ENCODE peak calls at places on chromosome 15, in nine cellular contexts. One of them, this sample, is unnamed.

GRCh38 chr15:78244101-78244500 is 9.7 kb upstream of the ACSBG1 start:
- DNase-seq in fibroblast of pulmonary artery: no peak
- DNase-seq in psoas muscle: no peak
- DNase-seq in suprapubic skin: no peak
- DNase-seq in neural progenitor cell: no peak
- DNase-seq in fibroblast of villous mesenchyme: peak
- DNase-seq in lung: no peak
- DNase-seq in vagina: no peak
- DNase-seq in coronary artery: no peak
- DNase-seq in this sample: no peak

GRCh38 chr15:74977599-74977998 is 17.8 kb upstream of the SCAMP5 start:
- DNase-seq in fibroblast of pulmonary artery: no peak
- DNase-seq in vagina: no peak
- DNase-seq in psoas muscle: no peak
- DNase-seq in fibroblast of villous mesenchyme: no peak
- DNase-seq in neural progenitor cell: no peak
- DNase-seq in suprapubic skin: no peak
- DNase-seq in lung: no peak
- DNase-seq in coronary artery: no peak
- DNase-seq in this sample: no peak

GRCh38 chr15:57751177-57751800 is 44.8 kb downstream of the POLR2M start:
- DNase-seq in lung: no peak
- DNase-seq in fibroblast of pulmonary artery: peak
- DNase-seq in neural progenitor cell: peak
- DNase-seq in fibroblast of villous mesenchyme: peak
- DNase-seq in vagina: no peak
- DNase-seq in suprapubic skin: no peak
- DNase-seq in psoas muscle: no peak
- DNase-seq in coronary artery: no peak
- DNase-seq in this sample: no peak

GRCh38 chr15:62834686-62835279 is 207.8 kb upstream of the TPM1 start:
- DNase-seq in lung: no peak
- DNase-seq in suprapubic skin: no peak
- DNase-seq in neural progenitor cell: no peak
- DNase-seq in fibroblast of pulmonary artery: no peak
- DNase-seq in vagina: no peak
- DNase-seq in fibroblast of villous mesenchyme: no peak
- DNase-seq in psoas muscle: no peak
- DNase-seq in coronary artery: no peak
- DNase-seq in this sample: no peak

GRCh38 chr15:82647045-82647834 is at the start of gene CPEB1:
- DNase-seq in lung: no peak
- DNase-seq in fibroblast of villous mesenchyme: peak
- DNase-seq in psoas muscle: peak
- DNase-seq in neural progenitor cell: peak
- DNase-seq in suprapubic skin: no peak
- DNase-seq in fibroblast of pulmonary artery: peak
- DNase-seq in vagina: no peak
- DNase-seq in coronary artery: no peak
- DNase-seq in this sample: no peak

GRCh38 chr15:70034141-70034540 is 63.6 kb downstream of the TLE3 start:
- DNase-seq in fibroblast of pulmonary artery: no peak
- DNase-seq in neural progenitor cell: no peak
- DNase-seq in lung: no peak
- DNase-seq in psoas muscle: no peak
- DNase-seq in coronary artery: no peak
- DNase-seq in fibroblast of villous mesenchyme: no peak
- DNase-seq in vagina: no peak
- DNase-seq in suprapubic skin: no peak
- DNase-seq in this sample: no peak

GRCh38 chr15:65791335-65792129 is 561 bp downstream of the DENND4A start:
- DNase-seq in vagina: no peak
- DNase-seq in neural progenitor cell: peak
- DNase-seq in psoas muscle: peak
- DNase-seq in fibroblast of pulmonary artery: peak
- DNase-seq in fibroblast of villous mesenchyme: peak
- DNase-seq in suprapubic skin: peak
- DNase-seq in lung: peak
- DNase-seq in coronary artery: peak
- DNase-seq in this sample: no peak

GRCh38 chr15:41558400-41559238 is at the start of gene TYRO3:
- DNase-seq in psoas muscle: peak
- DNase-seq in coronary artery: no peak
- DNase-seq in fibroblast of pulmonary artery: peak
- DNase-seq in neural progenitor cell: peak
- DNase-seq in fibroblast of villous mesenchyme: peak
- DNase-seq in suprapubic skin: no peak
- DNase-seq in vagina: no peak
- DNase-seq in lung: no peak
- DNase-seq in this sample: no peak

GRCh38 chr15:25717116-25717755 is 145.9 kb downstream of the ATP10A start:
- DNase-seq in fibroblast of pulmonary artery: peak
- DNase-seq in suprapubic skin: no peak
- DNase-seq in lung: no peak
- DNase-seq in vagina: no peak
- DNase-seq in neural progenitor cell: no peak
- DNase-seq in coronary artery: no peak
- DNase-seq in fibroblast of villous mesenchyme: no peak
- DNase-seq in psoas muscle: no peak
- DNase-seq in this sample: no peak

GRCh38 chr15:70308011-70308761 is 210.5 kb upstream of the TLE3 start:
- DNase-seq in coronary artery: no peak
- DNase-seq in fibroblast of villous mesenchyme: no peak
- DNase-seq in lung: no peak
- DNase-seq in psoas muscle: no peak
- DNase-seq in neural progenitor cell: no peak
- DNase-seq in suprapubic skin: no peak
- DNase-seq in vagina: no peak
- DNase-seq in fibroblast of pulmonary artery: no peak
- DNase-seq in this sample: no peak

GRCh38 chr15:40405501-40406381 is at the start of gene IVD:
- DNase-seq in neural progenitor cell: peak
- DNase-seq in fibroblast of villous mesenchyme: peak
- DNase-seq in lung: peak
- DNase-seq in vagina: peak
- DNase-seq in fibroblast of pulmonary artery: peak
- DNase-seq in psoas muscle: peak
- DNase-seq in suprapubic skin: peak
- DNase-seq in coronary artery: peak
- DNase-seq in this sample: peak

GRCh38 chr15:73956276-73957086 is 30.2 kb downstream of the LOXL1 start:
- DNase-seq in fibroblast of villous mesenchyme: peak
- DNase-seq in lung: no peak
- DNase-seq in psoas muscle: no peak
- DNase-seq in fibroblast of pulmonary artery: peak
- DNase-seq in neural progenitor cell: no peak
- DNase-seq in suprapubic skin: no peak
- DNase-seq in vagina: no peak
- DNase-seq in coronary artery: peak
- DNase-seq in this sample: peak

GRCh38 chr15:70196314-70197291 is 98.9 kb upstream of the TLE3 start:
- DNase-seq in fibroblast of villous mesenchyme: peak
- DNase-seq in suprapubic skin: no peak
- DNase-seq in psoas muscle: peak
- DNase-seq in vagina: peak
- DNase-seq in fibroblast of pulmonary artery: peak
- DNase-seq in lung: peak
- DNase-seq in coronary artery: no peak
- DNase-seq in neural progenitor cell: peak
- DNase-seq in this sample: peak

GRCh38 chr15:84715442-84716035 is 400 bp downstream of the SEC11A start:
- DNase-seq in fibroblast of villous mesenchyme: peak
- DNase-seq in neural progenitor cell: peak
- DNase-seq in suprapubic skin: no peak
- DNase-seq in lung: no peak
- DNase-seq in fibroblast of pulmonary artery: peak
- DNase-seq in vagina: no peak
- DNase-seq in coronary artery: no peak
- DNase-seq in psoas muscle: no peak
- DNase-seq in this sample: no peak

GRCh38 chr15:101024111-101024695 is 105.0 kb downstream of the LRRK1 start:
- DNase-seq in lung: peak
- DNase-seq in fibroblast of villous mesenchyme: peak
- DNase-seq in coronary artery: peak
- DNase-seq in vagina: peak
- DNase-seq in fibroblast of pulmonary artery: peak
- DNase-seq in neural progenitor cell: no peak
- DNase-seq in suprapubic skin: peak
- DNase-seq in psoas muscle: no peak
- DNase-seq in this sample: no peak

GRCh38 chr15:38696790-38697495 is 132.3 kb upstream of the RASGRP1 start:
- DNase-seq in fibroblast of villous mesenchyme: peak
- DNase-seq in suprapubic skin: no peak
- DNase-seq in neural progenitor cell: no peak
- DNase-seq in coronary artery: no peak
- DNase-seq in lung: no peak
- DNase-seq in fibroblast of pulmonary artery: no peak
- DNase-seq in vagina: no peak
- DNase-seq in psoas muscle: no peak
- DNase-seq in this sample: no peak

GRCh38 chr15:87522997-87523396 is 733.5 kb downstream of the NTRK3 start:
- DNase-seq in psoas muscle: no peak
- DNase-seq in fibroblast of villous mesenchyme: no peak
- DNase-seq in neural progenitor cell: no peak
- DNase-seq in lung: no peak
- DNase-seq in coronary artery: no peak
- DNase-seq in vagina: no peak
- DNase-seq in fibroblast of pulmonary artery: no peak
- DNase-seq in suprapubic skin: no peak
- DNase-seq in this sample: no peak

GRCh38 chr15:51917493-51917892 is 54.1 kb downstream of the LEO1 start:
- DNase-seq in fibroblast of villous mesenchyme: peak
- DNase-seq in suprapubic skin: no peak
- DNase-seq in psoas muscle: no peak
- DNase-seq in fibroblast of pulmonary artery: peak
- DNase-seq in lung: peak
- DNase-seq in coronary artery: no peak
- DNase-seq in neural progenitor cell: peak
- DNase-seq in vagina: no peak
- DNase-seq in this sample: no peak

GRCh38 chr15:66965201-66965900 is 100.1 kb upstream of the SMAD3 start:
- DNase-seq in suprapubic skin: no peak
- DNase-seq in fibroblast of villous mesenchyme: no peak
- DNase-seq in psoas muscle: no peak
- DNase-seq in neural progenitor cell: no peak
- DNase-seq in fibroblast of pulmonary artery: no peak
- DNase-seq in lung: no peak
- DNase-seq in vagina: no peak
- DNase-seq in coronary artery: peak
- DNase-seq in this sample: no peak

GRCh38 chr15:66963710-66964109 is 101.7 kb upstream of the SMAD3 start:
- DNase-seq in psoas muscle: no peak
- DNase-seq in vagina: no peak
- DNase-seq in neural progenitor cell: no peak
- DNase-seq in suprapubic skin: no peak
- DNase-seq in lung: no peak
- DNase-seq in coronary artery: peak
- DNase-seq in fibroblast of villous mesenchyme: no peak
- DNase-seq in fibroblast of pulmonary artery: no peak
- DNase-seq in this sample: no peak

GRCh38 chr15:66964111-66964738 is 101.2 kb upstream of the SMAD3 start:
- DNase-seq in suprapubic skin: no peak
- DNase-seq in fibroblast of villous mesenchyme: no peak
- DNase-seq in psoas muscle: no peak
- DNase-seq in neural progenitor cell: no peak
- DNase-seq in lung: no peak
- DNase-seq in vagina: no peak
- DNase-seq in coronary artery: peak
- DNase-seq in fibroblast of pulmonary artery: no peak
- DNase-seq in this sample: no peak

GRCh38 chr15:66964791-66965190 is 100.6 kb upstream of the SMAD3 start:
- DNase-seq in lung: no peak
- DNase-seq in suprapubic skin: no peak
- DNase-seq in psoas muscle: no peak
- DNase-seq in fibroblast of pulmonary artery: no peak
- DNase-seq in vagina: no peak
- DNase-seq in fibroblast of villous mesenchyme: no peak
- DNase-seq in coronary artery: no peak
- DNase-seq in neural progenitor cell: no peak
- DNase-seq in this sample: no peak

GRCh38 chr15:66966256-66966655 is 99.1 kb upstream of the SMAD3 start:
- DNase-seq in fibroblast of villous mesenchyme: no peak
- DNase-seq in coronary artery: no peak
- DNase-seq in psoas muscle: no peak
- DNase-seq in neural progenitor cell: no peak
- DNase-seq in lung: no peak
- DNase-seq in vagina: no peak
- DNase-seq in suprapubic skin: no peak
- DNase-seq in fibroblast of pulmonary artery: no peak
- DNase-seq in this sample: no peak
- TF ChIP-seq CTCF in fibroblast of villous mesenchyme: peak
- TF ChIP-seq CTCF in coronary artery: no peak
- TF ChIP-seq CTCF in psoas muscle: peak
- TF ChIP-seq CTCF in neural progenitor cell: peak
- TF ChIP-seq CTCF in lung: no peak
- TF ChIP-seq CTCF in vagina: no peak
- TF ChIP-seq CTCF in suprapubic skin: no peak
- TF ChIP-seq CTCF in fibroblast of pulmonary artery: peak
- TF ChIP-seq CTCF in this sample: peak

GRCh38 chr15:96408591-96409183 is 78.2 kb downstream of the NR2F2 start:
- DNase-seq in lung: no peak
- DNase-seq in psoas muscle: no peak
- DNase-seq in fibroblast of villous mesenchyme: no peak
- DNase-seq in suprapubic skin: no peak
- DNase-seq in fibroblast of pulmonary artery: no peak
- DNase-seq in neural progenitor cell: no peak
- DNase-seq in coronary artery: no peak
- DNase-seq in vagina: no peak
- DNase-seq in this sample: no peak
- H3K4me3 ChIP-seq in lung: no peak
- H3K4me3 ChIP-seq in psoas muscle: peak
- H3K4me3 ChIP-seq in fibroblast of villous mesenchyme: no peak
- H3K4me3 ChIP-seq in suprapubic skin: peak
- H3K4me3 ChIP-seq in fibroblast of pulmonary artery: no peak
- H3K4me3 ChIP-seq in neural progenitor cell: peak
- H3K4me3 ChIP-seq in coronary artery: peak
- H3K4me3 ChIP-seq in vagina: peak
- H3K4me3 ChIP-seq in this sample: no peak

GRCh38 chr15:47983533-47983932 is 137.3 kb upstream of the SLC24A5 start:
- DNase-seq in suprapubic skin: no peak
- DNase-seq in lung: no peak
- DNase-seq in vagina: no peak
- DNase-seq in coronary artery: no peak
- DNase-seq in neural progenitor cell: peak
- DNase-seq in fibroblast of pulmonary artery: peak
- DNase-seq in psoas muscle: no peak
- DNase-seq in fibroblast of villous mesenchyme: no peak
- DNase-seq in this sample: no peak
- TF ChIP-seq CTCF in suprapubic skin: no peak
- TF ChIP-seq CTCF in lung: no peak
- TF ChIP-seq CTCF in vagina: no peak
- TF ChIP-seq CTCF in coronary artery: no peak
- TF ChIP-seq CTCF in neural progenitor cell: peak
- TF ChIP-seq CTCF in fibroblast of pulmonary artery: no peak
- TF ChIP-seq CTCF in psoas muscle: no peak
- TF ChIP-seq CTCF in fibroblast of villous mesenchyme: peak
- TF ChIP-seq CTCF in this sample: no peak

DNA sequence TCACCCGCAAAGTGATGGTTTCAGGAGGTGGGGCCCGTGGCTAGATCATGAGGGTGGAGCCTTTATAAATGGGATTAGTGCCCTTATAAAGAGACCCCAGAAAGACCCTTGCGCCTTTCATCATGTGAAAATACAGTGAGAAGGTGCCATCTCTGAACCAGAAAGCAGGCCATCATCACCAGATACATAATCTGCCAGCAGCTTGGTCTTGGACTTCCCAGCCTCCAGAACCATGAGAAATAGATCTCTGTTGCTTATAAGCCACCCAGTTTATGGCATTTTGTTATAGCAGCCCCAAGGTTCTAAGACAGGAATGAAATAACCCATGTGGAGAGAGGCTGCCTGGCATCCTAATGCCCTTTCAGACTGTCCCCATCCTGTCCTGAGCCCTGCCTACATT is 127.8 kb upstream of the SMAD3 start:
- DNase-seq in psoas muscle: no peak
- DNase-seq in lung: no peak
- DNase-seq in vagina: no peak
- DNase-seq in fibroblast of pulmonary artery: no peak
- DNase-seq in fibroblast of villous mesenchyme: no peak
- DNase-seq in neural progenitor cell: no peak
- DNase-seq in suprapubic skin: peak
- DNase-seq in coronary artery: peak
- DNase-seq in this sample: no peak
- H3K4me3 ChIP-seq in psoas muscle: no peak
- H3K4me3 ChIP-seq in lung: no peak
- H3K4me3 ChIP-seq in vagina: no peak
- H3K4me3 ChIP-seq in fibroblast of pulmonary artery: no peak
- H3K4me3 ChIP-seq in fibroblast of villous mesenchyme: no peak
- H3K4me3 ChIP-seq in neural progenitor cell: no peak
- H3K4me3 ChIP-seq in suprapubic skin: no peak
- H3K4me3 ChIP-seq in coronary artery: no peak
- H3K4me3 ChIP-seq in this sample: no peak

This sample was measured in retinal pigment epithelial cell.